ENCODE peak calls at places on chromosomes 4 and X, in seven cellular contexts. N is GM23338, J is psoas muscle, D is HCT116, Z is SJSA1, W is Peyer's patch, F is cardiac muscle cell. B is an unnamed sample.
A peak's percentile ranks its signal among the peaks of the same experiment; 100 is the strongest.

GRCh38 chrX:78514852-78515251 is 144.3 kb downstream of the RTL3 start:
- DNase-seq in F (peak; percentile 56), J (no peak), N (peak; percentile 90), W (no peak), D (no peak), Z (no peak), B (no peak)

GRCh38 chrX:47198026-47198686 is 4.5 kb downstream of the UBA1 start:
- DNase-seq in J (peak; percentile 8), W (no peak), F (peak; percentile 35), D (no peak), N (peak; percentile 66), Z (no peak), B (no peak)

GRCh38 chr4:77120888-77121508 is 36.0 kb upstream of the CCNG2 start:
- DNase-seq in F (no peak), J (no peak), D (no peak), Z (no peak), N (peak; percentile 46), W (no peak), B (peak; percentile 21)

GRCh38 chr4:87038837-87039715 is 104.3 kb downstream of the AFF1 start:
- DNase-seq in D (no peak), F (peak; percentile 88), N (peak; percentile 75), Z (peak; percentile 44), J (peak; percentile 90), W (no peak), B (no peak)

GRCh38 chrX:9342581-9343051 is 122.2 kb upstream of the TBL1X start:
- DNase-seq in Z (peak; percentile 44), J (peak; percentile 90), F (peak; percentile 92), W (peak; percentile 67), N (peak; percentile 84), D (peak; percentile 71), B (peak; percentile 73)

GRCh38 chr4:60042941-60043340 is 1157.2 kb upstream of the ADGRL3 start:
- DNase-seq in F (no peak), D (no peak), W (no peak), J (no peak), Z (no peak), N (no peak), B (no peak)

GRCh38 chrX:125757794-125758564 is 408.1 kb downstream of the DCAF12L2 start:
- DNase-seq in D (no peak), Z (no peak), F (no peak), W (no peak), J (no peak), N (no peak), B (no peak)

GRCh38 chrX:48458711-48459110 is 11.3 kb downstream of the SLC38A5 start:
- DNase-seq in N (no peak), W (no peak), Z (no peak), D (no peak), J (no peak), F (no peak), B (no peak)

GRCh38 chr4:14856076-14856926 is 146.0 kb upstream of the CPEB2 start:
- DNase-seq in W (no peak), J (peak; percentile 57), D (peak; percentile 86), F (no peak), N (no peak), Z (peak; percentile 60), B (peak; percentile 56)

GRCh38 chr4:65918217-65918616 is 247.9 kb upstream of the EPHA5 start:
- DNase-seq in N (no peak), J (no peak), F (peak; percentile 5), W (no peak), D (no peak), Z (no peak), B (no peak)

GRCh38 chr4:85741921-85742591 is 267.1 kb downstream of the ARHGAP24 start:
- DNase-seq in F (no peak), W (no peak), N (no peak), J (no peak), Z (peak; percentile 14), D (no peak), B (no peak)

GRCh38 chrX:7574325-7574724 is 268.6 kb upstream of the VCX start:
- DNase-seq in J (no peak), N (peak; percentile 52), D (no peak), Z (no peak), F (peak; percentile 80), W (no peak), B (no peak)

GRCh38 chr4:95092762-95093161 is 335.0 kb downstream of the BMPR1B start:
- DNase-seq in F (peak; percentile 60), Z (no peak), W (no peak), J (no peak), N (no peak), D (no peak), B (no peak)

GRCh38 chr4:60403986-60404385 is 796.1 kb upstream of the ADGRL3 start:
- DNase-seq in Z (no peak), W (no peak), N (peak; percentile 80), F (no peak), D (no peak), J (no peak), B (no peak)

GRCh38 chr4:152258391-152258790 is 277.5 kb downstream of the FBXW7 start:
- DNase-seq in J (no peak), Z (no peak), D (no peak), N (no peak), W (no peak), F (no peak), B (no peak)

GRCh38 chr4:73726000-73726399 is 14.4 kb upstream of the CXCL8 start:
- DNase-seq in D (peak; percentile 63), N (no peak), Z (peak; percentile 94), J (no peak), W (no peak), F (no peak), B (no peak)

GRCh38 chrX:77749695-77750094 is 36.3 kb downstream of the ATRX start:
- DNase-seq in F (no peak), N (no peak), W (no peak), Z (peak; percentile 55), J (no peak), D (no peak), B (no peak)

GRCh38 chr4:121936101-121936500 is 15.8 kb downstream of the TRPC3 start:
- DNase-seq in Z (no peak), F (no peak), J (no peak), N (no peak), W (no peak), D (no peak), B (no peak)

GRCh38 chr4:130125468-130125867 is 1029.5 kb downstream of the C4orf33 start:
- DNase-seq in N (no peak), D (no peak), J (no peak), F (no peak), Z (no peak), W (no peak), B (no peak)

GRCh38 chr4:90994883-90995484 is 867.8 kb downstream of the CCSER1 start:
- DNase-seq in Z (no peak), F (no peak), J (no peak), N (no peak), W (no peak), D (no peak), B (no peak)

GRCh38 chrX:133923113-133923512 is 62.3 kb downstream of the GPC3 start:
- DNase-seq in Z (peak; percentile 10), D (no peak), J (no peak), W (no peak), N (no peak), F (no peak), B (peak; percentile 5)

GRCh38 chrX:26562156-26562555 is 346.2 kb downstream of the MAGEB5 start:
- DNase-seq in Z (no peak), D (no peak), J (no peak), N (no peak), W (no peak), F (no peak), B (no peak)

GRCh38 chrX:116173006-116173405 is 2.5 kb downstream of the AGTR2 start:
- DNase-seq in W (no peak), Z (no peak), F (no peak), J (no peak), D (no peak), N (no peak), B (no peak)

GRCh38 chr4:106690487-106690886 is 321.9 kb upstream of the GIMD1 start:
- DNase-seq in Z (no peak), F (no peak), N (no peak), D (no peak), J (no peak), W (no peak), B (no peak)

GRCh38 chr4:113256946-113257345 is 207.5 kb downstream of the ANK2 start:
- DNase-seq in D (no peak), J (no peak), F (no peak), N (no peak), Z (no peak), W (no peak), B (no peak)

GRCh38 chr4:129261584-129261983 is 165.6 kb downstream of the C4orf33 start:
- DNase-seq in D (no peak), W (no peak), Z (no peak), J (no peak), F (no peak), N (no peak), B (no peak)

GRCh38 chrX:123814343-123814742 is 45.5 kb upstream of the XIAP start:
- DNase-seq in W (no peak), J (no peak), F (no peak), N (no peak), Z (no peak), D (no peak), B (no peak)
- H3K27me3 ChIP-seq in W (no peaks in the 10 kb centered on the region), J (no peaks in the 10 kb centered on the region), F (no peaks in the 10 kb centered on the region), N (no peaks in the 10 kb centered on the region), Z (no peaks in the 10 kb centered on the region), D (no peaks in the 10 kb centered on the region), B (no peaks in the 10 kb centered on the region)

GRCh38 chr4:105555409-105555808 is 3.0 kb downstream of the ARHGEF38 start:
- DNase-seq in J (no peak), D (no peak), F (no peak), W (no peak), Z (no peak), N (peak; percentile 97), B (peak; percentile 36)
- H3K27me3 ChIP-seq in J (no peaks in the 10 kb centered on the region), D (no peaks in the 10 kb centered on the region), F (peaks cover 99% of the 10 kb centered on the region), W (no peaks in the 10 kb centered on the region), Z (no peaks in the 10 kb centered on the region), N (peaks cover 96% of the 10 kb centered on the region), B (no peaks in the 10 kb centered on the region)

GRCh38 chr4:147765121-147765521 is 33.2 kb downstream of the ARHGAP10 start:
- DNase-seq in J (no peak), D (no peak), Z (no peak), N (no peak), F (no peak), W (no peak), B (peak; percentile 39)
- H3K27me3 ChIP-seq in J (no peaks in the 10 kb centered on the region), D (no peaks in the 10 kb centered on the region), Z (no peaks in the 10 kb centered on the region), N (no peaks in the 10 kb centered on the region), F (no peaks in the 10 kb centered on the region), W (no peaks in the 10 kb centered on the region), B (no peaks in the 10 kb centered on the region)

GRCh38 chrX:136538811-136539210 is 6.8 kb downstream of the VGLL1 start:
- DNase-seq in Z (no peak), W (no peak), N (no peak), D (no peak), J (no peak), F (no peak), B (no peak)
- H3K27me3 ChIP-seq in Z (no peaks in the 10 kb centered on the region), W (no peaks in the 10 kb centered on the region), N (no peaks in the 10 kb centered on the region), D (no peaks in the 10 kb centered on the region), J (no peaks in the 10 kb centered on the region), F (no peaks in the 10 kb centered on the region), B (no peaks in the 10 kb centered on the region)